ENCODE peak calls at places on chromosomes 16 and 17, in seven cellular contexts. Q is stimulated activated CD8-positive, alpha-beta memory T cell treated with anti-CD3 and anti-CD28 coated beads, Interleukin-2, amount 100 ng/mL, for 1 hour; X is globus pallidus; W is K562; N is HCEC 1CT; C is mesendoderm; U is GM18507. H is an unnamed sample.
A peak's percentile ranks its signal among the peaks of the same experiment; 100 is the strongest.

GRCh38 chr16:19291459-19291858 is 5.9 kb downstream of the CLEC19A start:
- DNase-seq in Q (no peak), W (no peak), C (peak; percentile 94), U (no peak), X (no peak), N (peak; percentile 14), H (no peak)

GRCh38 chr17:80507965-80508364 is 31.6 kb upstream of the NPTX1 start:
- DNase-seq in W (no peak), X (no peak), N (no peak), Q (no peak), C (no peak), U (no peak), H (no peak)

GRCh38 chr17:82055023-82055964 is 3.6 kb downstream of the GPS1 start:
- DNase-seq in U (no peak), X (no peak), W (no peak), C (no peak), N (no peak), Q (no peak), H (no peak)

GRCh38 chr16:58264961-58265479 is 29.8 kb downstream of the PRSS54 start:
- DNase-seq in Q (no peak), W (peak; percentile 55), X (no peak), C (peak; percentile 47), N (peak; percentile 73), U (no peak), H (peak; percentile 81)

GRCh38 chr16:1981972-1982574 is 804 bp upstream of the NOXO1 start:
- DNase-seq in Q (no peak), X (peak; percentile 55), C (no peak), U (no peak), W (no peak), N (no peak), H (no peak)

GRCh38 chr17:32971171-32971570 is 20.5 kb upstream of the SPACA3 start:
- DNase-seq in N (peak; percentile 65), X (no peak), W (peak; percentile 54), Q (no peak), U (no peak), C (no peak), H (peak; percentile 22)

GRCh38 chr17:32495347-32496253 is 8.8 kb downstream of the CDK5R1 start:
- DNase-seq in N (no peak), C (no peak), W (no peak), U (no peak), Q (no peak), X (no peak), H (no peak)

GRCh38 chr16:83992624-83993023 is 24.6 kb downstream of the NECAB2 start:
- DNase-seq in C (no peak), U (no peak), N (peak; percentile 44), W (no peak), Q (no peak), X (peak; percentile 40), H (peak; percentile 74)

GRCh38 chr16:27818231-27818630 is 245.3 kb downstream of the GSG1L start:
- DNase-seq in X (no peak), N (no peak), C (no peak), W (no peak), U (no peak), Q (no peak), H (no peak)

GRCh38 chr17:36857698-36858097 is 79.6 kb upstream of the LHX1 start:
- DNase-seq in W (no peak), X (no peak), U (no peak), N (no peak), C (no peak), Q (no peak), H (no peak)

GRCh38 chr16:88349153-88349902 is 33.4 kb upstream of the ZNF469 start:
- DNase-seq in W (no peak), U (no peak), N (no peak), X (no peak), Q (no peak), C (no peak), H (no peak)

GRCh38 chr17:59769891-59770290 is 62.4 kb downstream of the VMP1 start:
- DNase-seq in Q (no peak), N (peak; percentile 45), C (no peak), U (no peak), X (peak; percentile 29), W (no peak), H (peak; percentile 31)

GRCh38 chr17:56880571-56880970 is 33.3 kb downstream of the TRIM25 start:
- DNase-seq in X (no peak), C (no peak), Q (no peak), N (no peak), W (no peak), U (no peak), H (no peak)

GRCh38 chr17:65456368-65457151 is 104.9 kb downstream of the AXIN2 start:
- DNase-seq in N (no peak), W (no peak), C (no peak), Q (no peak), U (no peak), X (no peak), H (no peak)

GRCh38 chr17:79451167-79451566 is 159.7 kb downstream of the RBFOX3 start:
- DNase-seq in C (no peak), W (no peak), Q (no peak), N (no peak), X (no peak), U (no peak), H (no peak)

GRCh38 chr16:28326881-28327610 is 34.7 kb downstream of the SBK1 start:
- DNase-seq in W (peak; percentile 73), X (peak; percentile 35), Q (peak; percentile 47), C (peak; percentile 69), N (peak; percentile 42), U (peak; percentile 57), H (peak; percentile 28)

GRCh38 chr17:385195-385835 is 32.7 kb upstream of the RPH3AL start:
- DNase-seq in Q (no peak), X (no peak), C (peak; percentile 54), W (peak; percentile 64), N (no peak), U (no peak), H (no peak)

GRCh38 chr17:37797206-37797605 is 52.3 kb upstream of the HNF1B start:
- DNase-seq in Q (no peak), C (peak; percentile 36), U (no peak), W (no peak), N (no peak), X (no peak), H (peak; percentile 19)

GRCh38 chr17:27809555-27809954 is 9.2 kb upstream of the NOS2 start:
- DNase-seq in C (no peak), N (no peak), Q (no peak), X (no peak), W (no peak), U (no peak), H (no peak)

GRCh38 chr17:58081641-58082340 is 1.4 kb upstream of the DYNLL2 start:
- DNase-seq in W (no peak), Q (no peak), U (no peak), X (no peak), N (no peak), C (no peak), H (no peak)

GRCh38 chr17:79843917-79844815 is 4.9 kb upstream of the CBX4 start:
- DNase-seq in C (no peak), X (peak; percentile 68), N (peak; percentile 66), Q (no peak), U (no peak), W (no peak), H (peak; percentile 65)

GRCh38 chr16:31354394-31355291 is at the start of gene ITGAX:
- DNase-seq in N (peak; percentile 40), U (no peak), Q (no peak), X (peak; percentile 51), W (peak; percentile 78), C (peak; percentile 55), H (peak; percentile 13)

GRCh38 chr17:5097101-5097834 is 14.4 kb downstream of the ZNF232 start:
- DNase-seq in Q (peak; percentile 21), W (no peak), C (peak; percentile 90), U (no peak), X (peak; percentile 21), N (no peak), H (no peak)

GRCh38 chr17:64441772-64442549 is 7.0 kb upstream of the MILR1 start:
- DNase-seq in C (no peak), U (no peak), W (no peak), X (peak; percentile 40), N (no peak), Q (no peak), H (peak; percentile 60)

GRCh38 chr16:89410794-89411309 is 79.5 kb downstream of the ANKRD11 start:
- DNase-seq in N (peak; percentile 51), C (no peak), U (no peak), X (peak; percentile 74), Q (no peak), W (no peak), H (peak; percentile 75)

GRCh38 chr17:12613566-12613965 is 52.1 kb upstream of the MYOCD start:
- DNase-seq in Q (no peak), U (no peak), N (peak; percentile 82), W (no peak), C (peak; percentile 59), X (no peak), H (no peak)

GRCh38 chr16:5615868-5616642 is 518.5 kb upstream of the EEF2KMT start:
- DNase-seq in C (peak; percentile 86), N (no peak), U (no peak), X (peak; percentile 41), Q (no peak), W (peak; percentile 89), H (no peak)

GRCh38 chr16:85303354-85303883 is 191.1 kb upstream of the CIBAR2 start:
- DNase-seq in C (peak; percentile 81), Q (peak; percentile 42), N (no peak), X (no peak), W (peak; percentile 92), U (peak; percentile 77), H (peak; percentile 39)

GRCh38 chr17:38320482-38320881 is 23.3 kb downstream of the GPR179 start:
- DNase-seq in W (no peak), Q (no peak), N (no peak), C (peak; percentile 54), X (no peak), U (no peak), H (no peak)

GRCh38 chr17:65020284-65020683 is 36.3 kb downstream of the GNA13 start:
- DNase-seq in U (no peak), C (no peak), W (no peak), N (peak; percentile 94), X (no peak), Q (no peak), H (peak; percentile 95)

GRCh38 chr17:78032166-78032565 is 73.7 kb downstream of the TNRC6C start:
- DNase-seq in W (peak; percentile 55), N (peak; percentile 61), U (no peak), X (no peak), Q (no peak), C (no peak), H (peak; percentile 10)

GRCh38 chr17:77323413-77324171 is 182.8 kb downstream of the SEC14L1 start:
- DNase-seq in U (no peak), X (no peak), N (peak; percentile 65), Q (no peak), C (no peak), W (peak; percentile 78), H (peak; percentile 70)

GRCh38 chr16:19095699-19096098 is 18.1 kb upstream of the ITPRIPL2 start:
- DNase-seq in Q (no peak), X (no peak), N (no peak), C (peak; percentile 92), U (no peak), W (no peak), H (no peak)

GRCh38 chr17:83109793-83110645 is 30.6 kb downstream of the METRNL start:
- DNase-seq in C (peak; percentile 62), Q (no peak), N (peak; percentile 96), X (no peak), W (no peak), U (no peak), H (peak; percentile 97)

GRCh38 chr17:55089955-55090573 is 121.5 kb downstream of the STXBP4 start:
- DNase-seq in W (peak; percentile 49), N (no peak), X (no peak), Q (no peak), C (peak; percentile 56), U (peak; percentile 18), H (peak; percentile 8)

GRCh38 chr17:50283246-50283645 is 9.0 kb downstream of the TMEM92 start:
- DNase-seq in U (peak; percentile 53), C (no peak), Q (no peak), N (no peak), X (no peak), W (no peak), H (no peak)